ENCODE peak calls at places on chromosomes 7 and 10, in four cellular contexts. P is WTC11, E is A549, L is K562. N is an unnamed sample.

GRCh38 chr10:86758231-86759072 is 2.0 kb downstream of the BMPR1A start:
- DNase-seq in P (no peak), L (peak; percentile 47), E (peak; percentile 16), N (peak; percentile 28)

GRCh38 chr10:909831-910230 is 21.7 kb downstream of the LARP4B start:
- DNase-seq in E (no peak), L (peak; percentile 20), P (no peak), N (no peak)

GRCh38 chr10:72702868-72703581 is 11.1 kb downstream of the MCU start:
- DNase-seq in E (peak; percentile 31), P (no peak), L (no peak), N (no peak)

GRCh38 chr7:110531186-110531585 is 559.7 kb upstream of the LRRN3 start:
- DNase-seq in L (no peak), P (no peak), E (no peak), N (no peak)

GRCh38 chr10:42941790-42942189 is 135.1 kb upstream of the RET start:
- DNase-seq in P (no peak), E (no peak), L (no peak), N (no peak)

GRCh38 chr10:133359554-133359971 is 1.7 kb upstream of the FUOM start:
- DNase-seq in L (peak; percentile 77), P (no peak), E (no peak), N (peak; percentile 76)

GRCh38 chr10:132970641-132971438 is 28.5 kb upstream of the CFAP46 start:
- DNase-seq in E (no peak), P (peak; percentile 10), L (no peak), N (no peak)

GRCh38 chr7:112833082-112833481 is 42.9 kb upstream of the TMEM168 start:
- DNase-seq in L (no peak), P (no peak), E (no peak), N (no peak)

GRCh38 chr10:84563355-84563754 is 235.0 kb downstream of the CCSER2 start:
- DNase-seq in E (no peak), L (no peak), P (no peak), N (no peak)

GRCh38 chr10:70297224-70297623 is 13.4 kb upstream of the NPFFR1 start:
- DNase-seq in E (no peak), L (no peak), P (no peak), N (no peak)

GRCh38 chr7:57381581-57381980 is 68.4 kb upstream of the ZNF716 start:
- DNase-seq in P (no peak), E (no peak), L (no peak), N (no peak)

GRCh38 chr7:92425311-92425947 is 21.9 kb upstream of the GATAD1 start:
- DNase-seq in E (peak; percentile 66), P (peak; percentile 50), L (peak; percentile 40), N (no peak)

GRCh38 chr10:30151581-30152389 is 92.4 kb upstream of the JCAD start:
- DNase-seq in E (peak; percentile 76), P (no peak), L (peak; percentile 87), N (no peak)

GRCh38 chr10:63614371-63614891 is 93.2 kb downstream of the REEP3 start:
- DNase-seq in L (no peak), P (no peak), E (no peak), N (no peak)

GRCh38 chr7:75961194-75961593 is 33.2 kb downstream of the TMEM120A start:
- DNase-seq in E (no peak), L (no peak), P (peak; percentile 45), N (no peak)

GRCh38 chr10:18216482-18216881 is 76.3 kb downstream of the CACNB2 start:
- DNase-seq in L (peak; percentile 5), E (peak; percentile 11), P (no peak), N (peak; percentile 3)

GRCh38 chr10:1268856-1269255 is 212.7 kb downstream of the WDR37 start:
- DNase-seq in L (no peak), E (no peak), P (no peak), N (no peak)

GRCh38 chr10:74096777-74097176 is 53.9 kb downstream of the AP3M1 start:
- DNase-seq in E (no peak), P (no peak), L (no peak), N (no peak)

GRCh38 chr7:36312064-36312914 is 77.4 kb upstream of the ANLN start:
- DNase-seq in P (peak; percentile 68), E (peak; percentile 37), L (peak; percentile 76), N (peak; percentile 53)

GRCh38 chr10:58152698-58153263 is 114.9 kb downstream of the IPMK start:
- DNase-seq in P (peak; percentile 72), E (peak; percentile 62), L (peak; percentile 62), N (peak; percentile 51)

GRCh38 chr7:46360811-46361210 is 439.7 kb upstream of the IGFBP3 start:
- DNase-seq in P (no peak), L (no peak), E (no peak), N (no peak)

GRCh38 chr7:26649388-26649787 is 215.0 kb downstream of the SKAP2 start:
- DNase-seq in L (no peak), P (no peak), E (no peak), N (no peak)

GRCh38 chr7:26646666-26647065 is 217.7 kb downstream of the SKAP2 start:
- DNase-seq in P (no peak), E (no peak), L (no peak), N (no peak)

GRCh38 chr7:26645126-26645525 is 219.3 kb downstream of the SKAP2 start:
- DNase-seq in P (no peak), L (no peak), E (no peak), N (no peak)

GRCh38 chr7:26650081-26650480 is 214.3 kb downstream of the SKAP2 start:
- DNase-seq in E (no peak), P (no peak), L (no peak), N (no peak)

DNA sequence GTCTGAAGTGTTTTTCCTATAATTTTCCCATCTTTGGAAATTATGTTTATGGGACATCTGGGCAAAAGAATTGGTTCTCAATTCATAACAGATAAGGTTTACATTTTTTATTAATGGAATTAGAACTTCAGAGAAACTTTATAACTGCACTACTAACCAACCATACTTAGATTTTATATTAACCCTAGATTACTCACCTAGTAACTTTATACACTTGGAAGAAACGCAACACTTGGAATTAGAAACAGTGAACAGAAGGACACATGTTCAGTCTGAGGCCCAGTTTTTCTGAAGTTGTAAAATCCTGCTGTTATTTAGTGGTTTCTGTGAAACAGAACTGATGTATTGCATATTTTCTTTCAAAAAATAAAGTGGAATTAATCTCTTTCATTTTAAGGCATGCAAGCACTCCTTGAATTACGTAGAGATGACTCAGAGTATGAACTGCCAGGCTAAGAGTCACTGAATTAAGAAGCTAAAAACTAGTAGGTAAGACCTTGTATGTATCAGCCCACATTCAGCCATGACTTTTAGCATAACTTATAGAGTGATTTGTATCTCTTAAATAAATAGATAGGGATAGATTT is 215.9 kb downstream of the SKAP2 start:
- DNase-seq in P (no peak), E (peak; percentile 17), L (no peak), N (no peak)
- TF ChIP-seq JUN in P (no peak), E (no peak), L (no peak), N (no peak)

GRCh38 chr10:3068201-3068967 is 1.0 kb downstream of the PFKP start:
- DNase-seq in L (peak; percentile 67), P (peak; percentile 48), E (peak; percentile 60), N (no peak)
- TF ChIP-seq NR3C1 in L (no peak), P (no peak), E (no peak), N (no peak)

GRCh38 chr7:31028417-31028988 is 23.6 kb upstream of the ADCYAP1R1 start:
- DNase-seq in L (no peak), P (no peak), E (no peak), N (no peak)

GRCh38 chr7:31029674-31030073 is 22.4 kb upstream of the ADCYAP1R1 start:
- DNase-seq in P (no peak), E (no peak), L (no peak), N (no peak)

GRCh38 chr7:31029251-31029650 is 22.9 kb upstream of the ADCYAP1R1 start:
- DNase-seq in L (no peak), P (no peak), E (no peak), N (no peak)

GRCh38 chr7:31036941-31037340 is 15.2 kb upstream of the ADCYAP1R1 start:
- DNase-seq in E (no peak), P (no peak), L (no peak), N (no peak)

GRCh38 chr7:31033674-31034073 is 18.4 kb upstream of the ADCYAP1R1 start:
- DNase-seq in P (no peak), E (no peak), L (no peak), N (no peak)
- TF ChIP-seq JUN in P (no peak), E (no peak), L (no peak), N (no peak)

DNA sequence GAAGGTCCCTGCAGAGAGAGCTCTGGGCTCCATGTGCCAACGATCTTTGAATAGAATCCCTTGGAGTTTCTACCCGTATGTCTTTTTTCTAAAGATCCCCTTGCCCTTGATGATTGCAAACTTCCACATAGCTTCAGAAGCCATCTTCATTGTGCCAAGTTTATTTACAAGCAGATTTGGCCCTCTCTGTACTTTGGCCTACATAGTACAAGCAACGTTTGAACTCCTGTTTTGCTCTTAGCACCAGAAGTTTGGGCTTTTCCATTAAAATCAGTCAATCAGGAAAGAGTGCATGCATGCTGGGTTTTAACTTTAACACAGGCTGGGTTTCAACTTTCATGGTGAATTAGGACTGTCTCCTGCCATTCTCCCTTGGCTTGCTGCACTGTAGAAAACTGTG is 557.6 kb upstream of the GALNT17 start:
- DNase-seq in L (no peak), P (no peak), E (no peak), N (no peak)
- TF ChIP-seq NR3C1 in L (no peak), P (no peak), E (no peak), N (no peak)

DNA sequence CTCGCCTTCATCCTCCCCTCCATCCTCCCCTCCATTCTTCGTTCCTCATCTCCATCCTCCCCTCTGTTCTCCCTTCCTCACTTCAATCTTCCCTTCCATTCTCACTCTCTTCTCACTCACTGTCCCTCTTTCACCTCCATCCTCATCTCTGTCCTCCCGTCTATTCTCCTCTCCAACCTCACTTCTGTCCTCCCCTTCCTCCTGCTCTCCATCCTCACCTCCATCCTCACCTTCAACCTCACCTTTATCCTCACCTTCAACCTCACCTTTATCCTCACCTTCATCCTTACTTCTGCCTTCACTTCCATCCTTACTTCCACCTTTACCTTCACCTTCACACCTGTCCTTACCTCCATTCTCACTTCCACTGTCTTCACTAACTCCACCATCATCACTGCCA is 11.3 kb upstream of the RABGEF1 start:
- DNase-seq in E (no peak), P (no peak), L (no peak), N (no peak)
- TF ChIP-seq JUN in E (no peak), P (no peak), L (no peak), N (no peak)

GRCh38 chr10:27564381-27564780 is 60.3 kb downstream of the RAB18 start:
- DNase-seq in P (no peak), L (no peak), E (no peak), N (no peak)

GRCh38 chr10:27561362-27561761 is 57.3 kb downstream of the RAB18 start:
- DNase-seq in E (no peak), P (no peak), L (no peak), N (no peak)

DNA sequence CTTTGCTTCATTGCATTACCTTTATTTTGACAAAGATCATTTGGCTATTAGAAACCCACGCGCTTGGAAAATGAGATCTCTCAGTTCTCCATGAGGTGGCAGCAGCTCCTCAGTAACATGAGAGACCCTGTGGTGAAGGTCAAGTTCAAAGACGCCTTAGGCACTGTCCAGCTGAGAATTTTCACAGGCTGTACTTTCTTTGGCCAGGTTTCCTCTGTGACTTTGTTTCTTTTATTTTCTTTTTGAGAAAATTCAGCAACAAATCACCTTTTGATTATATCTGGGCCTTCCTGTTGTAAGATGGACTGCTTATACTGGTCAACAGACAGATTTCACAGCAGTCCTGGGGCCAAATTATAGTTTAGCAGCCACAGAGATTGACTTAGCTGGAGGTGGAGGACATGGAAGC is 54.5 kb downstream of the RAB18 start:
- DNase-seq in P (peak; percentile 55), L (peak; percentile 78), E (peak; percentile 67), N (peak; percentile 68)
- TF ChIP-seq NR3C1 in P (no peak), L (no peak), E (no peak), N (no peak)

GRCh38 chr7:107715531-107715930 is 28.4 kb upstream of the CBLL1 start:
- DNase-seq in E (no peak), P (no peak), L (no peak), N (no peak)
- TF ChIP-seq JUN in E (no peak), P (no peak), L (no peak), N (no peak)

GRCh38 chr10:109429956-109430760 is 493.2 kb downstream of the XPNPEP1 start:
- DNase-seq in L (no peak), E (no peak), P (no peak), N (no peak)
- TF ChIP-seq NR3C1 in L (no peak), E (no peak), P (no peak), N (no peak)

N was measured in HepG2.